ENCODE peak calls at places on chromosomes 16 and 17, in nine cellular contexts. A is CD8-positive, alpha-beta T cell; O is cardiac fibroblast; B is LNCaP clone FGC; L is osteocyte; J is glutamatergic neuron; F is foreskin fibroblast; X is lower leg skin; Y is cardiac muscle cell. I is an unnamed sample.

GRCh38 chr16:57908409-57908987 is 62.4 kb downstream of the CNGB1 start:
- DNase-seq in A (no peak), O (no peak), B (no peak), L (no peak), J (no peak), F (no peak), X (no peak), Y (no peak), I (no peak)

GRCh38 chr16:56338566-56339318 is 86.6 kb downstream of the AMFR start:
- DNase-seq in A (no peak), O (no peak), B (no peak), L (no peak), J (no peak), F (no peak), X (no peak), Y (no peak), I (no peak)

GRCh38 chr17:33202011-33202410 is 91.1 kb downstream of the ASIC2 start:
- DNase-seq in A (no peak), O (no peak), B (no peak), L (no peak), J (peak), F (no peak), X (peak), Y (no peak), I (no peak)

GRCh38 chr16:85615014-85615851 is 2.1 kb downstream of the GSE1 start:
- DNase-seq in A (no peak), O (no peak), B (no peak), L (no peak), J (peak), F (no peak), X (peak), Y (no peak), I (peak)

GRCh38 chr17:80545499-80545826 is 825 bp downstream of the RPTOR start:
- DNase-seq in A (no peak), O (no peak), B (no peak), L (no peak), J (no peak), F (no peak), X (no peak), Y (peak), I (no peak)

GRCh38 chr17:32281011-32281451 is 15.4 kb downstream of the RHBDL3 start:
- DNase-seq in A (no peak), O (peak), B (no peak), L (no peak), J (peak), F (no peak), X (no peak), Y (no peak), I (no peak)

GRCh38 chr17:38728290-38728831 is 1.8 kb upstream of the CISD3 start:
- DNase-seq in A (no peak), O (no peak), B (no peak), L (no peak), J (no peak), F (no peak), X (no peak), Y (no peak), I (peak)

GRCh38 chr16:79082955-79083354 is 517.6 kb downstream of the MAF start:
- DNase-seq in A (no peak), O (no peak), B (no peak), L (no peak), J (no peak), F (no peak), X (no peak), Y (no peak), I (no peak)

GRCh38 chr17:59406808-59407381 is 75.4 kb downstream of the YPEL2 start:
- DNase-seq in A (no peak), O (peak), B (peak), L (no peak), J (no peak), F (no peak), X (no peak), Y (peak), I (no peak)

GRCh38 chr17:82246365-82247174 is 17.7 kb downstream of the SLC16A3 start:
- DNase-seq in A (no peak), O (peak), B (no peak), L (no peak), J (no peak), F (no peak), X (no peak), Y (peak), I (peak)

GRCh38 chr17:73286863-73287296 is 24.9 kb downstream of the CDC42EP4 start:
- DNase-seq in A (no peak), O (peak), B (peak), L (no peak), J (no peak), F (no peak), X (no peak), Y (peak), I (no peak)

GRCh38 chr16:23608194-23608593 is 12.1 kb upstream of the NDUFAB1 start:
- DNase-seq in A (no peak), O (peak), B (peak), L (no peak), J (no peak), F (peak), X (no peak), Y (peak), I (no peak)

GRCh38 chr17:73560661-73561060 is 83.6 kb downstream of the SDK2 start:
- DNase-seq in A (no peak), O (no peak), B (no peak), L (no peak), J (no peak), F (no peak), X (no peak), Y (no peak), I (no peak)

GRCh38 chr17:77963441-77963840 is 4.9 kb downstream of the TNRC6C start:
- DNase-seq in A (peak), O (peak), B (peak), L (peak), J (no peak), F (peak), X (no peak), Y (peak), I (no peak)

GRCh38 chr16:24668481-24669001 is 60.9 kb upstream of the TNRC6A start:
- DNase-seq in A (no peak), O (peak), B (no peak), L (no peak), J (no peak), F (peak), X (no peak), Y (peak), I (no peak)

GRCh38 chr16:4404247-4404966 is 12.0 kb downstream of the CORO7 start:
- DNase-seq in A (no peak), O (peak), B (no peak), L (peak), J (peak), F (no peak), X (peak), Y (peak), I (peak)

GRCh38 chr16:3577302-3577752 is at the start of gene NLRC3:
- DNase-seq in A (no peak), O (no peak), B (no peak), L (no peak), J (no peak), F (no peak), X (no peak), Y (no peak), I (peak)

GRCh38 chr16:720990-721764 is at the start of gene ANTKMT:
- DNase-seq in A (peak), O (peak), B (peak), L (peak), J (peak), F (peak), X (peak), Y (peak), I (peak)

GRCh38 chr17:31680126-31680525 is 178.9 kb downstream of the COPRS start:
- DNase-seq in A (no peak), O (no peak), B (no peak), L (no peak), J (no peak), F (no peak), X (no peak), Y (no peak), I (no peak)

GRCh38 chr17:76032073-76032779 is 5.1 kb upstream of the EVPL start:
- DNase-seq in A (no peak), O (no peak), B (no peak), L (no peak), J (no peak), F (no peak), X (no peak), Y (no peak), I (no peak)
- TF ChIP-seq CTCF in A (no peak), O (no peak), B (no peak), L (no peak), J (no peak), F (no peak), X (no peak), Y (no peak), I (no peak)

DNA sequence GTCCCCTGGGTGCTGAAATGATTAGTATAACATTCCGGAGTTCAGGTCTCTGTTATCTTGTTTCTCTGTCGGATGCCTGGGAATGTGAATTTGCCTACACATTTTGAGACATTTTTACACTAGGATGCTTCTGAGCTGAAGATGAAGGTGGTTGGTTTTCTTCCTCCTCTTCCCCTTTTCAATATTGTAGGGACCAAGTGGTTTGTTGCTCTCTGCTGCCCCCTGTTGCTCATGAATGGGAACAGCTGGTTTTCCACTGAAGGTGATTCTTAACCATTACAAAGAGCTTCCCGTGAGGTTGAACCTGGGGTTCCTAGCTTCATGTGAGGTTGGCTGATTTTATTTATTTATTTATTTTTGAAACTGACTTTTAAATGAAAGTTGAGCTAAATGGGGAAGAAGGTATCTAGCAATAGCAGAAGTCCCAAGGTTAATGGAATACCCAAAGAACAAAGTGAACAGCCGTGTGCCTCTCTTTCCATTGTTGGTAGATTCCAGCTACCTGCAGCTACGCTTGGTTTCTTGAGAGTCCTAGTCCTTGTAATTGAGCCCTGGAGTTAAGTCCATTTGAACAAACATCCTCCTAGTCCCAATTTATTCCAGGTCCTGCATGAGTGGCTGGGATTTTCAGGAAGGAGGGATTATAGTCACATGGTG is 983.9 kb upstream of the EEF2KMT start:
- DNase-seq in A (no peak), O (peak), B (no peak), L (no peak), J (peak), F (no peak), X (no peak), Y (no peak), I (no peak)
- TF ChIP-seq CTCF in A (no peak), O (peak), B (peak), L (peak), J (peak), F (peak), X (no peak), Y (peak), I (peak)

GRCh38 chr17:63704259-63704576 is 4.3 kb upstream of the LIMD2 start:
- DNase-seq in A (no peak), O (no peak), B (no peak), L (no peak), J (no peak), F (no peak), X (no peak), Y (no peak), I (no peak)
- TF ChIP-seq CTCF in A (no peak), O (no peak), B (no peak), L (no peak), J (no peak), F (no peak), X (no peak), Y (no peak), I (no peak)

GRCh38 chr17:46061435-46061834 is 62.4 kb downstream of the STH start:
- DNase-seq in A (no peak), O (peak), B (no peak), L (no peak), J (no peak), F (no peak), X (no peak), Y (peak), I (no peak)
- TF ChIP-seq CTCF in A (peak), O (peak), B (no peak), L (peak), J (peak), F (peak), X (no peak), Y (peak), I (peak)

DNA sequence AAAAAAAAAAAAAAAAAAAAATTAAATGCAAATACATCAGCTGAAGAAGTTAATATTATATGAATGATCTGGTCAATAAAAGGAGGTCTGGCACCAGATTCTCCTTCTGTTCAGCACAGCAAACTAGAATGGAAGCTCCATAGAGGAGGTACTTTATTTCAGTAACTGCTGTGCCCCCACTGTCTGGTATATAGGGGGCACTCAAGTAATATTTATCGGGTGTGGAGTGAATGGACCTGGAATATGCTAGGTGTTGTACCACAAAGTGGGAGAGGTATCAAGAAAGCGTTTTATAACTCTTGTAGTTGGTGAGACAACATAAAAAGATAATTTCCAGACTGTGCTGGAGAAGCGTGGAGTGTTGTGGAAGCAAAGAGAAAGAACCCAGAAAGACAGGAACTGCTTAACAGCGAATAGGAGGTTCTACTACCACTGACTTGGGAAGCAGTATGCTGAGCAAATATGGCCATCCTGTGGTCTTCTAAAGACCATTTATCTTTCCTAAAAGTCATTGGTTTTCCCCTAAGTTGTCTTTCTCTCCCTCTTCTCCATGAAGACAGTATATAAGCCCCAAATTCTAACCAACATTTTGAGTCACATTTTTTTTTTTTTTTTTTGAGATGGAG is 12.2 kb upstream of the PRKCA start:
- DNase-seq in A (no peak), O (no peak), B (no peak), L (no peak), J (no peak), F (no peak), X (no peak), Y (no peak), I (no peak)
- TF ChIP-seq CTCF in A (no peak), O (peak), B (peak), L (peak), J (no peak), F (peak), X (no peak), Y (peak), I (no peak)

GRCh38 chr17:8630802-8631553 is 453 bp upstream of the MYH10 start:
- DNase-seq in A (peak), O (peak), B (peak), L (peak), J (peak), F (peak), X (peak), Y (peak), I (peak)
- TF ChIP-seq CTCF in A (no peak), O (no peak), B (peak), L (peak), J (peak), F (no peak), X (no peak), Y (no peak), I (peak)

GRCh38 chr16:88789593-88789992 is 4.6 kb upstream of the PIEZO1 start:
- DNase-seq in A (no peak), O (no peak), B (no peak), L (no peak), J (no peak), F (no peak), X (no peak), Y (no peak), I (no peak)

GRCh38 chr16:88785106-88785924 is at the start of gene PIEZO1:
- DNase-seq in A (peak), O (peak), B (no peak), L (peak), J (no peak), F (peak), X (peak), Y (peak), I (peak)

GRCh38 chr16:88784856-88785105 is 239 bp downstream of the PIEZO1 start:
- DNase-seq in A (no peak), O (no peak), B (no peak), L (no peak), J (no peak), F (no peak), X (no peak), Y (no peak), I (no peak)

GRCh38 chr16:88790312-88791150 is 5.5 kb upstream of the PIEZO1 start:
- DNase-seq in A (no peak), O (no peak), B (no peak), L (no peak), J (no peak), F (no peak), X (no peak), Y (peak), I (no peak)

DNA sequence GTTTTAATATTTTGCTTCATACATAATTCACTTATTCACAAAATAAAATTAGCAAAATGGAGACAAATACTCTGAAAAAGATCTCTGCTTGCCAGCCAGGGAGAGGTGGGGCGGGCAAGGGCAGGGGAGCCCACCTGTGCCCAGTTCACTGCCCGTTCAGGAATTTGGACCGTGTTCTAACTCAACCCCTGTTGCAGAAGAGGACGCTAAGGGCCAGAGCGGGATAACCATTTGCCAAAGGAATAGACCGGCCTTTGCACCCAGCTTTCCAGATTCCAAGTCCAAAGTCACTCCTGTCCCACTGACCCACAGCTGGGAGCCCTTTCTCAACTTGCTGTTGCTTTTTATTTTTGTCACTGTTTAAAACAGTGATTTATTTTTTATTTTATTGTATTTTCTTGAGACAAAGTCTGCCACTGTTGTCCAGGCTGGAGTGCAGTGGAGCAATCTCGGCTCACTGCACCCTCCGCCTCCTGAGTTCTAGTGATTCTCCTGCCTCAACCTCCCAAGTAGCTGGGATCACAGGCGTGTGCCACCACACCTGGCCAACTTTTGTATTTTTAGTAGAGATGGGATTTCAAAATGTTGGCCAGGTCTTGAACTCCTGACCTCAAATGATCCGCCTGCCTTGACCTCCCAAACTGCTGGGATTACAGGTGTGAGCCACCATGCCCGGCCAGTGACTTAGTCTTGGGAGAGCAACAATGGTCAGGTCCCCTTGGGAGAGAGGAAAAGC is 2.7 kb upstream of the PIEZO1 start:
- DNase-seq in A (no peak), O (no peak), B (no peak), L (no peak), J (no peak), F (no peak), X (no peak), Y (no peak), I (no peak)
- TF ChIP-seq CTCF in A (no peak), O (no peak), B (no peak), L (no peak), J (no peak), F (no peak), X (no peak), Y (no peak), I (no peak)

GRCh38 chr17:76929148-76929547 is 60.9 kb downstream of the MGAT5B start:
- DNase-seq in A (no peak), O (no peak), B (no peak), L (no peak), J (no peak), F (no peak), X (no peak), Y (no peak), I (no peak)

GRCh38 chr17:76935331-76935730 is 67.1 kb downstream of the MGAT5B start:
- DNase-seq in A (no peak), O (peak), B (no peak), L (no peak), J (no peak), F (peak), X (no peak), Y (peak), I (no peak)

GRCh38 chr17:76934561-76935320 is 66.5 kb downstream of the MGAT5B start:
- DNase-seq in A (no peak), O (no peak), B (no peak), L (no peak), J (no peak), F (no peak), X (no peak), Y (no peak), I (no peak)

GRCh38 chr17:76929572-76929971 is 61.4 kb downstream of the MGAT5B start:
- DNase-seq in A (no peak), O (no peak), B (no peak), L (no peak), J (no peak), F (no peak), X (no peak), Y (no peak), I (no peak)

GRCh38 chr17:76932402-76933333 is 64.5 kb downstream of the MGAT5B start:
- DNase-seq in A (no peak), O (no peak), B (no peak), L (no peak), J (no peak), F (no peak), X (no peak), Y (no peak), I (no peak)
- TF ChIP-seq CTCF in A (no peak), O (no peak), B (no peak), L (no peak), J (no peak), F (no peak), X (no peak), Y (no peak), I (no peak)